ENCODE peak calls at places on chromosomes 6 and 20, in six cellular contexts. One of them, this sample, is unnamed. For H3K27me3, the result is how much of the 10 kb centered on the place peaks cover.

GRCh38 chr20:56343861-56344381 is 14.9 kb upstream of the FAM210B start:
- DNase-seq in sigmoid colon: no peak
- DNase-seq in stomach: peak
- DNase-seq in WERI-Rb-1: peak
- DNase-seq in endothelial cell of umbilical vein: peak
- DNase-seq in AG04450: no peak
- DNase-seq in this sample: peak

GRCh38 chr6:19416811-19417210 is 420.4 kb upstream of the ID4 start:
- DNase-seq in sigmoid colon: no peak
- DNase-seq in endothelial cell of umbilical vein: no peak
- DNase-seq in AG04450: no peak
- DNase-seq in WERI-Rb-1: no peak
- DNase-seq in stomach: no peak
- DNase-seq in this sample: no peak

GRCh38 chr6:158290659-158291058 is 21.6 kb upstream of the TULP4 start:
- DNase-seq in WERI-Rb-1: no peak
- DNase-seq in sigmoid colon: no peak
- DNase-seq in AG04450: no peak
- DNase-seq in endothelial cell of umbilical vein: no peak
- DNase-seq in stomach: peak
- DNase-seq in this sample: no peak

GRCh38 chr20:24991897-24992419 is 593 bp downstream of the APMAP start:
- DNase-seq in stomach: peak
- DNase-seq in AG04450: no peak
- DNase-seq in sigmoid colon: peak
- DNase-seq in endothelial cell of umbilical vein: no peak
- DNase-seq in WERI-Rb-1: peak
- DNase-seq in this sample: no peak

GRCh38 chr20:57250607-57251343 is 15.7 kb downstream of the BMP7 start:
- DNase-seq in WERI-Rb-1: no peak
- DNase-seq in sigmoid colon: no peak
- DNase-seq in stomach: no peak
- DNase-seq in AG04450: no peak
- DNase-seq in endothelial cell of umbilical vein: no peak
- DNase-seq in this sample: no peak

GRCh38 chr6:166765234-166765541 is 138.1 kb upstream of the RPS6KA2 start:
- DNase-seq in sigmoid colon: no peak
- DNase-seq in endothelial cell of umbilical vein: no peak
- DNase-seq in AG04450: no peak
- DNase-seq in WERI-Rb-1: no peak
- DNase-seq in stomach: peak
- DNase-seq in this sample: no peak

GRCh38 chr6:159203304-159204005 is 34.3 kb downstream of the FNDC1 start:
- DNase-seq in stomach: no peak
- DNase-seq in AG04450: peak
- DNase-seq in sigmoid colon: no peak
- DNase-seq in endothelial cell of umbilical vein: no peak
- DNase-seq in WERI-Rb-1: no peak
- DNase-seq in this sample: no peak

GRCh38 chr20:35039146-35039545 is 53.5 kb downstream of the TRPC4AP start:
- DNase-seq in endothelial cell of umbilical vein: no peak
- DNase-seq in WERI-Rb-1: no peak
- DNase-seq in AG04450: no peak
- DNase-seq in stomach: peak
- DNase-seq in sigmoid colon: no peak
- DNase-seq in this sample: no peak

GRCh38 chr20:40511478-40511877 is 177.6 kb downstream of the MAFB start:
- DNase-seq in WERI-Rb-1: no peak
- DNase-seq in endothelial cell of umbilical vein: no peak
- DNase-seq in sigmoid colon: peak
- DNase-seq in AG04450: no peak
- DNase-seq in stomach: no peak
- DNase-seq in this sample: no peak

GRCh38 chr20:63318391-63319163 is 25.6 kb downstream of the COL20A1 start:
- DNase-seq in AG04450: no peak
- DNase-seq in stomach: no peak
- DNase-seq in endothelial cell of umbilical vein: no peak
- DNase-seq in WERI-Rb-1: no peak
- DNase-seq in sigmoid colon: peak
- DNase-seq in this sample: peak

GRCh38 chr6:26613717-26614683 is 17.2 kb downstream of the ABT1 start:
- DNase-seq in stomach: no peak
- DNase-seq in endothelial cell of umbilical vein: no peak
- DNase-seq in WERI-Rb-1: peak
- DNase-seq in sigmoid colon: no peak
- DNase-seq in AG04450: no peak
- DNase-seq in this sample: no peak

GRCh38 chr6:169200931-169201514 is 52.6 kb downstream of the THBS2 start:
- DNase-seq in AG04450: no peak
- DNase-seq in WERI-Rb-1: no peak
- DNase-seq in stomach: no peak
- DNase-seq in sigmoid colon: no peak
- DNase-seq in endothelial cell of umbilical vein: no peak
- DNase-seq in this sample: no peak

GRCh38 chr6:129516787-129517186 is 193.2 kb downstream of the ARHGAP18 start:
- DNase-seq in AG04450: no peak
- DNase-seq in WERI-Rb-1: no peak
- DNase-seq in stomach: no peak
- DNase-seq in sigmoid colon: no peak
- DNase-seq in endothelial cell of umbilical vein: no peak
- DNase-seq in this sample: no peak

GRCh38 chr6:31114540-31114876 is at the start of gene PSORS1C1:
- DNase-seq in AG04450: peak
- DNase-seq in stomach: peak
- DNase-seq in sigmoid colon: peak
- DNase-seq in endothelial cell of umbilical vein: peak
- DNase-seq in WERI-Rb-1: no peak
- DNase-seq in this sample: peak

GRCh38 chr20:48727226-48727625 is 100.6 kb downstream of the PREX1 start:
- DNase-seq in WERI-Rb-1: no peak
- DNase-seq in AG04450: no peak
- DNase-seq in endothelial cell of umbilical vein: no peak
- DNase-seq in sigmoid colon: no peak
- DNase-seq in stomach: no peak
- DNase-seq in this sample: no peak

GRCh38 chr6:34233867-34234266 is 2.8 kb upstream of the HMGA1 start:
- DNase-seq in WERI-Rb-1: no peak
- DNase-seq in AG04450: no peak
- DNase-seq in sigmoid colon: peak
- DNase-seq in stomach: no peak
- DNase-seq in endothelial cell of umbilical vein: no peak
- DNase-seq in this sample: no peak

GRCh38 chr6:102680413-102680812 is 1286.9 kb downstream of the GRIK2 start:
- DNase-seq in endothelial cell of umbilical vein: no peak
- DNase-seq in sigmoid colon: no peak
- DNase-seq in stomach: no peak
- DNase-seq in AG04450: no peak
- DNase-seq in WERI-Rb-1: no peak
- DNase-seq in this sample: no peak

GRCh38 chr6:21679761-21680265 is 86.3 kb downstream of the SOX4 start:
- DNase-seq in stomach: no peak
- DNase-seq in WERI-Rb-1: no peak
- DNase-seq in sigmoid colon: no peak
- DNase-seq in endothelial cell of umbilical vein: no peak
- DNase-seq in AG04450: peak
- DNase-seq in this sample: no peak

GRCh38 chr6:157200117-157200516 is 123.2 kb downstream of the TMEM242 start:
- DNase-seq in AG04450: no peak
- DNase-seq in sigmoid colon: no peak
- DNase-seq in WERI-Rb-1: no peak
- DNase-seq in stomach: no peak
- DNase-seq in endothelial cell of umbilical vein: no peak
- DNase-seq in this sample: no peak

GRCh38 chr20:16699287-16699686 is 30.5 kb upstream of the SNRPB2 start:
- DNase-seq in endothelial cell of umbilical vein: no peak
- DNase-seq in WERI-Rb-1: peak
- DNase-seq in AG04450: no peak
- DNase-seq in sigmoid colon: no peak
- DNase-seq in stomach: no peak
- DNase-seq in this sample: no peak

GRCh38 chr20:61382194-61382593 is 130.1 kb downstream of the CDH4 start:
- DNase-seq in WERI-Rb-1: no peak
- DNase-seq in stomach: no peak
- DNase-seq in sigmoid colon: no peak
- DNase-seq in endothelial cell of umbilical vein: no peak
- DNase-seq in AG04450: no peak
- DNase-seq in this sample: no peak

GRCh38 chr6:42278131-42278853 is 60.6 kb upstream of the MRPS10 start:
- DNase-seq in sigmoid colon: no peak
- DNase-seq in stomach: no peak
- DNase-seq in WERI-Rb-1: no peak
- DNase-seq in AG04450: no peak
- DNase-seq in endothelial cell of umbilical vein: no peak
- DNase-seq in this sample: no peak

GRCh38 chr6:42279966-42280629 is 62.4 kb upstream of the MRPS10 start:
- DNase-seq in sigmoid colon: peak
- DNase-seq in WERI-Rb-1: no peak
- DNase-seq in endothelial cell of umbilical vein: peak
- DNase-seq in AG04450: no peak
- DNase-seq in stomach: peak
- DNase-seq in this sample: no peak

GRCh38 chr6:42271834-42272805 is 54.5 kb upstream of the MRPS10 start:
- DNase-seq in AG04450: no peak
- DNase-seq in sigmoid colon: no peak
- DNase-seq in stomach: no peak
- DNase-seq in WERI-Rb-1: no peak
- DNase-seq in endothelial cell of umbilical vein: no peak
- DNase-seq in this sample: no peak

GRCh38 chr6:42279144-42279781 is 61.6 kb upstream of the MRPS10 start:
- DNase-seq in WERI-Rb-1: no peak
- DNase-seq in sigmoid colon: peak
- DNase-seq in stomach: no peak
- DNase-seq in endothelial cell of umbilical vein: no peak
- DNase-seq in AG04450: no peak
- DNase-seq in this sample: peak

GRCh38 chr6:42276008-42276890 is 58.6 kb upstream of the MRPS10 start:
- DNase-seq in WERI-Rb-1: peak
- DNase-seq in endothelial cell of umbilical vein: no peak
- DNase-seq in stomach: no peak
- DNase-seq in sigmoid colon: peak
- DNase-seq in AG04450: no peak
- DNase-seq in this sample: no peak
- H3K27ac ChIP-seq in WERI-Rb-1: peak
- H3K27ac ChIP-seq in endothelial cell of umbilical vein: no peak
- H3K27ac ChIP-seq in stomach: peak
- H3K27ac ChIP-seq in sigmoid colon: peak
- H3K27ac ChIP-seq in AG04450: peak
- H3K27ac ChIP-seq in this sample: no peak

DNA sequence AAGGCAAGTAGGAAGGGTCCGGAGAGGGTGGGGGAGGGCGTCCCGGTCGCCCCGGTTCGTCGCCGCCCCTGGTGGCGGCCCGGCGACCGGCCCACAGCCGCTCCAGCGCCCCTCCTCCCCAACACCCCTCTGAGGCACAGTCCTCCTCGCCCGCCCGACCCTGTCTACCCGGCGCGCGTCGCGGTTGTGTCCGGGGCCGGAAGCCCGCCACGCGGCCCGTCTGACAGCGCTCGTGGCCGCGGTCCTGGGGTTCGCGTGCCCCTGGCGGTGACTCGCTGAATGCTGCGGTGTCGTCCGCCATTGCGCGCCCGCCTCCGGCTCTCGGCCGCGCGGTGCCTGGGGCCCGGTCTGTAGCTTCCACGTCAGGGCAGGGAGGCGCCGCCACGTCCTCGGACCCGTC is 335.3 kb upstream of the DEFB115 start:
- DNase-seq in AG04450: no peak
- DNase-seq in stomach: no peak
- DNase-seq in sigmoid colon: no peak
- DNase-seq in WERI-Rb-1: no peak
- DNase-seq in endothelial cell of umbilical vein: no peak
- DNase-seq in this sample: peak
- TF ChIP-seq CTCF in AG04450: no peak
- TF ChIP-seq CTCF in stomach: no peak
- TF ChIP-seq CTCF in sigmoid colon: no peak
- TF ChIP-seq CTCF in WERI-Rb-1: no peak
- TF ChIP-seq CTCF in endothelial cell of umbilical vein: no peak
- TF ChIP-seq CTCF in this sample: no peak

GRCh38 chr6:133787859-133788505 is 100.9 kb upstream of the TCF21 start:
- DNase-seq in endothelial cell of umbilical vein: no peak
- DNase-seq in AG04450: no peak
- DNase-seq in stomach: no peak
- DNase-seq in WERI-Rb-1: no peak
- DNase-seq in sigmoid colon: no peak
- DNase-seq in this sample: no peak

GRCh38 chr6:133788556-133788955 is 100.4 kb upstream of the TCF21 start:
- DNase-seq in WERI-Rb-1: no peak
- DNase-seq in endothelial cell of umbilical vein: no peak
- DNase-seq in AG04450: no peak
- DNase-seq in sigmoid colon: no peak
- DNase-seq in stomach: no peak
- DNase-seq in this sample: no peak

GRCh38 chr6:133787122-133787521 is 101.8 kb upstream of the TCF21 start:
- DNase-seq in AG04450: no peak
- DNase-seq in endothelial cell of umbilical vein: no peak
- DNase-seq in WERI-Rb-1: no peak
- DNase-seq in stomach: no peak
- DNase-seq in sigmoid colon: no peak
- DNase-seq in this sample: no peak
- H3K27me3 ChIP-seq in AG04450: under half
- H3K27me3 ChIP-seq in endothelial cell of umbilical vein: under half
- H3K27me3 ChIP-seq in WERI-Rb-1: under half
- H3K27me3 ChIP-seq in stomach: under half
- H3K27me3 ChIP-seq in sigmoid colon: under half
- H3K27me3 ChIP-seq in this sample: under half

GRCh38 chr20:53175135-53175780 is 203.1 kb downstream of the TSHZ2 start:
- DNase-seq in AG04450: no peak
- DNase-seq in endothelial cell of umbilical vein: no peak
- DNase-seq in WERI-Rb-1: no peak
- DNase-seq in sigmoid colon: no peak
- DNase-seq in stomach: no peak
- DNase-seq in this sample: no peak

GRCh38 chr20:53176133-53176532 is 204.0 kb downstream of the TSHZ2 start:
- DNase-seq in endothelial cell of umbilical vein: no peak
- DNase-seq in sigmoid colon: no peak
- DNase-seq in WERI-Rb-1: no peak
- DNase-seq in stomach: no peak
- DNase-seq in AG04450: no peak
- DNase-seq in this sample: no peak

GRCh38 chr20:53171065-53171464 is 198.9 kb downstream of the TSHZ2 start:
- DNase-seq in AG04450: no peak
- DNase-seq in endothelial cell of umbilical vein: no peak
- DNase-seq in stomach: no peak
- DNase-seq in sigmoid colon: no peak
- DNase-seq in WERI-Rb-1: no peak
- DNase-seq in this sample: no peak

GRCh38 chr20:53177687-53178086 is 205.5 kb downstream of the TSHZ2 start:
- DNase-seq in sigmoid colon: no peak
- DNase-seq in endothelial cell of umbilical vein: no peak
- DNase-seq in stomach: no peak
- DNase-seq in AG04450: no peak
- DNase-seq in WERI-Rb-1: no peak
- DNase-seq in this sample: no peak

DNA sequence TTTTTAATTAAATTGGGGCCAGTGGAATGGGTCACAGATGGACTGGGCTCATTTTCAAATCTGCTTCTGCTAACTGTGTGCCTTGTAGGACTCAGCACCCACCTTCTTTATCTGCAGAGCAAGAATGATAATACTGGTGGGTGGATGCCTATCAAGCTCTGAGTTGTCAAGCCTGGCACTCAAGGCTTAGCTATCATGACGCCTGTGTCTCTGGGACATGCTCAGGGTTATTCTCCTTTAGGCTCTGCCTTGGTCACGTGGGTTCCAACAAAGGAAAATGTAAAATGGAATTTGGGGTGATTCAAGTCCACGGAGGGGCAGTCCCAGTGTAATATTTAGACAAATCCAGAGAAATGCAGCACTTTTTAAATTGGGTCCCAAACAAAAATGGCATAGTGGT is 202.3 kb downstream of the TSHZ2 start:
- DNase-seq in AG04450: no peak
- DNase-seq in endothelial cell of umbilical vein: no peak
- DNase-seq in stomach: no peak
- DNase-seq in sigmoid colon: no peak
- DNase-seq in WERI-Rb-1: no peak
- DNase-seq in this sample: no peak
- H3K27ac ChIP-seq in AG04450: no peak
- H3K27ac ChIP-seq in endothelial cell of umbilical vein: no peak
- H3K27ac ChIP-seq in stomach: no peak
- H3K27ac ChIP-seq in sigmoid colon: no peak
- H3K27ac ChIP-seq in WERI-Rb-1: no peak
- H3K27ac ChIP-seq in this sample: no peak

This sample was measured in RWPE2.